ENCODE peak calls at places on chromosome 16, in nine cellular contexts. W, G, O, M, R, N, J, B and V are unnamed samples.

GRCh38 chr16:82042841-82043240 is 7.8 kb downstream of the HSD17B2 start:
- DNase-seq in W (no peak), G (no peak), O (no peak), M (no peak), R (no peak), N (no peak), J (no peak), B (no peak), V (no peak)

GRCh38 chr16:30184430-30185140 is 1.2 kb downstream of the CORO1A start:
- DNase-seq in W (peak), G (peak), O (peak), M (peak), R (no peak), N (no peak), J (no peak), B (no peak), V (peak)

GRCh38 chr16:23024044-23024443 is 125.2 kb downstream of the USP31 start:
- DNase-seq in W (no peak), G (no peak), O (no peak), M (no peak), R (no peak), N (no peak), J (no peak), B (no peak), V (no peak)

GRCh38 chr16:74625500-74626350 is 18.8 kb upstream of the GLG1 start:
- DNase-seq in W (no peak), G (no peak), O (no peak), M (no peak), R (no peak), N (no peak), J (no peak), B (no peak), V (peak)

GRCh38 chr16:50876263-50876662 is 134.4 kb downstream of the CYLD start:
- DNase-seq in W (no peak), G (no peak), O (no peak), M (no peak), R (no peak), N (no peak), J (no peak), B (no peak), V (no peak)

GRCh38 chr16:81515281-81515680 is 70.7 kb downstream of the CMIP start:
- DNase-seq in W (no peak), G (no peak), O (no peak), M (no peak), R (no peak), N (no peak), J (no peak), B (no peak), V (no peak)

GRCh38 chr16:28289106-28289505 is 3.2 kb upstream of the SBK1 start:
- DNase-seq in W (no peak), G (no peak), O (no peak), M (no peak), R (no peak), N (no peak), J (no peak), B (no peak), V (no peak)

GRCh38 chr16:22035094-22035675 is 27.3 kb downstream of the MOSMO start:
- DNase-seq in W (peak), G (no peak), O (no peak), M (no peak), R (no peak), N (no peak), J (no peak), B (no peak), V (no peak)

GRCh38 chr16:24853830-24854229 is 8.1 kb downstream of the SLC5A11 start:
- DNase-seq in W (no peak), G (peak), O (no peak), M (no peak), R (peak), N (no peak), J (no peak), B (no peak), V (no peak)

GRCh38 chr16:54657058-54657708 is 273.5 kb upstream of the IRX5 start:
- DNase-seq in W (no peak), G (no peak), O (no peak), M (no peak), R (no peak), N (no peak), J (no peak), B (no peak), V (no peak)

GRCh38 chr16:88469615-88470395 is 16.7 kb downstream of the ZFPM1 start:
- DNase-seq in W (peak), G (no peak), O (no peak), M (no peak), R (no peak), N (no peak), J (no peak), B (no peak), V (peak)

GRCh38 chr16:477758-478157 is 49.8 kb upstream of the CAPN15 start:
- DNase-seq in W (no peak), G (no peak), O (no peak), M (no peak), R (no peak), N (no peak), J (no peak), B (no peak), V (no peak)

GRCh38 chr16:59633996-59634579 is 900.0 kb upstream of the GOT2 start:
- DNase-seq in W (no peak), G (no peak), O (no peak), M (no peak), R (peak), N (no peak), J (no peak), B (peak), V (no peak)

GRCh38 chr16:84308120-84308519 is 13.4 kb downstream of the WFDC1 start:
- DNase-seq in W (no peak), G (peak), O (peak), M (no peak), R (peak), N (peak), J (no peak), B (peak), V (peak)
- TF ChIP-seq CTCF in W (peak), G (peak), O (peak), M (peak), R (peak), N (peak), J (peak), B (peak), V (peak)

DNA sequence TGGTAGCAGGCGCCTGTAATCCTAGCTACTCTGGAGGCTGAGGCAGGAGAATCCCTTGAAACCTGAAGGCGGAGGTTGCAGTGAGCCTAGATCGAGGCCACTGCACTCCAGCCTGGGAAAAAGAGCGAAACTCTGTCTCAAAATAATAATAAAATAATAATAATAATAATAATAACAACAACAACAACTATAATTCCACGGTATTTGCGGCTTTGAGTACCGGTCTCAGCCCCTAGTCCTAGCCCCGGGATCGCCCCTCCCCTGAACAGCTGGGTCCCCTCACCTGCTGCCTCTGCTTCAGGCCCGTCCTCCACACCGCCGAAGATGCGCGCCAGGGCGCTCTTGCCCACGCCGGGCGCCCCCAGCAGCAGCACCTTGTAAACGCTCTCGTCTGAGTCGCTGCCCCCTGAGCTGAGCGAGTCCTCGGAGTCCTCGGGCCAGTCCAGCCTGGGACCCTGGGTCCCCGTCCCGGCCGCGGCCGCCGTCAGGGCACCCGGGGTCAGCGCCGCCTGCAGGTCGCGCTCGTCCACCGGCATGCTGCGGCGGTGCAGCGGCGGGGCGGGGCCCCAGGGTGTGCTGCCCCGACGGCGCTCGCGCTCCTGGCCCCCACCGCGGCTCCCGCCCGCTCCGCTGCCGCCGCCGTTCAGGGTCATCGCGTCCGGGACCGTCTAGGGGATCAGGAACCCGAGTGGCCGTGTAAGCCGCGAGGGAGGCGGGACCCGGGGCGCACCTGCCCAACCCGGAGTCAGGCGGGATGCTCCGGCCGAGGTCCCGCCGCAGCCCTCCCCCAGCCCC is 611 bp downstream of the RRAD start:
- DNase-seq in W (peak), G (peak), O (peak), M (no peak), R (no peak), N (peak), J (no peak), B (no peak), V (peak)
- TF ChIP-seq CTCF in W (peak), G (peak), O (peak), M (peak), R (peak), N (no peak), J (peak), B (peak), V (peak)

GRCh38 chr16:55842369-55843104 is 9.6 kb upstream of the CES1 start:
- DNase-seq in W (peak), G (no peak), O (no peak), M (no peak), R (peak), N (no peak), J (no peak), B (peak), V (peak)

GRCh38 chr16:55846598-55847346 is 13.9 kb upstream of the CES1 start:
- DNase-seq in W (no peak), G (no peak), O (no peak), M (no peak), R (no peak), N (no peak), J (no peak), B (no peak), V (no peak)

DNA sequence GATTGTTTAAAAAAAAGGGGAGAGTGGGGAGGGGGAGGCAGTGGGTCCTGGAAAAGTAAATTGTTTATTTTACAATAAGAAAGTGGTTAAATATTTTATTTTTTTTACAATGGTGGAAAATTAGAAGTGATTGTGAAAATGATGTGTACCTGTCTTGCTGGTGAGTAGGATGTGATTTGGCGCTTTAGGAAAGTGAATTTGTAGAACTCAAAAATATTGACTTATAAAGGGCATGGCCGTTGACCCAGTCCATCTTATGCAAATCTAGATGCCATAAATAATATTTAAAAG is 10.2 kb upstream of the CES1 start:
- DNase-seq in W (no peak), G (no peak), O (no peak), M (no peak), R (no peak), N (no peak), J (no peak), B (no peak), V (no peak)
- TF ChIP-seq CTCF in W (no peak), G (no peak), O (no peak), M (no peak), R (no peak), N (no peak), J (no peak), B (no peak), V (no peak)

GRCh38 chr16:77890075-77890474 is 101.7 kb downstream of the VAT1L start:
- DNase-seq in W (no peak), G (no peak), O (no peak), M (no peak), R (no peak), N (no peak), J (no peak), B (no peak), V (no peak)
- TF ChIP-seq CTCF in W (no peak), G (no peak), O (no peak), M (no peak), R (no peak), N (no peak), J (no peak), B (no peak), V (no peak)

GRCh38 chr16:2078691-2079090 is 30.9 kb downstream of the TSC2 start:
- DNase-seq in W (no peak), G (no peak), O (no peak), M (no peak), R (no peak), N (no peak), J (no peak), B (no peak), V (no peak)

GRCh38 chr16:2078096-2078495 is 30.3 kb downstream of the TSC2 start:
- DNase-seq in W (no peak), G (no peak), O (no peak), M (no peak), R (no peak), N (no peak), J (no peak), B (no peak), V (no peak)

GRCh38 chr16:2076072-2076865 is 28.5 kb downstream of the TSC2 start:
- DNase-seq in W (no peak), G (no peak), O (no peak), M (no peak), R (no peak), N (no peak), J (no peak), B (no peak), V (no peak)

GRCh38 chr16:2077016-2077415 is 29.2 kb downstream of the TSC2 start:
- DNase-seq in W (no peak), G (no peak), O (no peak), M (no peak), R (no peak), N (no peak), J (no peak), B (no peak), V (no peak)

GRCh38 chr16:2077696-2078095 is 29.9 kb downstream of the TSC2 start:
- DNase-seq in W (no peak), G (no peak), O (no peak), M (no peak), R (no peak), N (no peak), J (no peak), B (no peak), V (no peak)
- TF ChIP-seq CTCF in W (no peak), G (no peak), O (no peak), M (no peak), R (no peak), N (no peak), J (no peak), B (no peak), V (no peak)

DNA sequence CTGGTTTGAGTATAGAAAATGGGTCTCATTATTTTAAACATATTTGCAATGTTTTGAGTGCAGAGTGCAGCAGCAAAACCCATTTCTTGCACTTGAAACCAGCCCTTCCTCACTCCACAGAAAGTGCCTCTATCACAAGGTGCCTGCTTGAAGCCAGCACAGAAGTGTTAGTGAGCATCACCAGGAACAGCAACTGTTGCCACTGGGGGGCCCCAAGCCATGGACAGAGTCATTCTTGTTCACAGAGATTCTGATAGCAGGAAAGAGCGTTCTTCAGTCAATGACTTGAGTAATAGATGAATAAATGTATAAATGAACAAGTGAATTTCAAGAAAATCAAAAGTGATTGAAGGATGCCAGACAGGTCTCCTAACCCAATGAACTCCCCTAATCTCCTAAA is 45.6 kb downstream of the CHD9NB start:
- DNase-seq in W (no peak), G (no peak), O (no peak), M (no peak), R (no peak), N (peak), J (no peak), B (no peak), V (no peak)
- TF ChIP-seq CTCF in W (no peak), G (no peak), O (no peak), M (no peak), R (no peak), N (no peak), J (no peak), B (no peak), V (no peak)